ENCODE peak calls at places on chromosome 9, in four cellular contexts. S is NCI-H1092 treated with DMSO at 0.1 percent for 48 hours; T is naive thymus-derived CD8-positive, alpha-beta T cell; V is kidney tubule cell. A is an unnamed sample.

GRCh38 chr9:127557998-127558546 is 54.0 kb upstream of the STXBP1 start:
- DNase-seq in S (no peak), T (no peak), V (no peak), A (no peak)

GRCh38 chr9:76880210-76880609 is 25.7 kb downstream of the PRUNE2 start:
- DNase-seq in V (no peak), S (no peak), T (no peak), A (no peak)

GRCh38 chr9:110443146-110443877 is 105.6 kb upstream of the TXNDC8 start:
- DNase-seq in S (peak), V (no peak), T (no peak), A (peak)

GRCh38 chr9:84327184-84327583 is 13.4 kb downstream of the SLC28A3 start:
- DNase-seq in S (no peak), T (no peak), V (no peak), A (no peak)

GRCh38 chr9:69173891-69174644 is at the start of gene TJP2:
- DNase-seq in V (peak), S (peak), T (peak), A (no peak)

GRCh38 chr9:4425358-4426045 is 64.8 kb upstream of the SLC1A1 start:
- DNase-seq in S (no peak), V (peak), T (no peak), A (no peak)

GRCh38 chr9:11821541-11821940 is 871.6 kb upstream of the TYRP1 start:
- DNase-seq in T (no peak), V (no peak), S (no peak), A (no peak)

GRCh38 chr9:113505963-113506624 is 42.6 kb downstream of the RGS3 start:
- DNase-seq in V (no peak), T (no peak), S (no peak), A (no peak)

GRCh38 chr9:112203536-112203935 is 28.4 kb upstream of the SUSD1 start:
- DNase-seq in S (no peak), T (no peak), V (peak), A (peak)

GRCh38 chr9:37925786-37926736 is 22.1 kb upstream of the SLC25A51 start:
- DNase-seq in T (no peak), V (peak), S (no peak), A (no peak)

GRCh38 chr9:130530932-130531331 is 48.4 kb upstream of the FUBP3 start:
- DNase-seq in S (no peak), V (no peak), T (no peak), A (no peak)

GRCh38 chr9:121253821-121254471 is 14.0 kb upstream of the GSN start:
- DNase-seq in T (no peak), V (no peak), S (no peak), A (no peak)

GRCh38 chr9:113463418-113464285 is at the start of gene RGS3:
- DNase-seq in V (peak), T (no peak), S (peak), A (no peak)

GRCh38 chr9:128918921-128919320 is 1.9 kb upstream of the PHYHD1 start:
- DNase-seq in T (no peak), V (no peak), S (no peak), A (no peak)

GRCh38 chr9:76905984-76906861 is at the start of gene PRUNE2:
- DNase-seq in S (peak), T (no peak), V (peak), A (no peak)

GRCh38 chr9:77462066-77462465 is 186.1 kb downstream of the GNA14 start:
- DNase-seq in S (no peak), T (no peak), V (no peak), A (no peak)

GRCh38 chr9:95506438-95506691 is 10.4 kb downstream of the PTCH1 start:
- DNase-seq in T (no peak), V (peak), S (peak), A (no peak)

GRCh38 chr9:129509508-129509907 is 111.4 kb downstream of the C9orf50 start:
- DNase-seq in S (no peak), T (no peak), V (peak), A (peak)

GRCh38 chr9:111854799-111855198 is 41.8 kb upstream of the UGCG start:
- DNase-seq in T (no peak), V (no peak), S (no peak), A (no peak)

GRCh38 chr9:86099695-86100364 is 472 bp upstream of the GOLM1 start:
- DNase-seq in V (peak), S (peak), T (no peak), A (no peak)

GRCh38 chr9:129125478-129125877 is 14.3 kb downstream of the PTPA start:
- DNase-seq in S (no peak), V (peak), T (no peak), A (no peak)